ENCODE peak calls at places on chromosomes 16 and 17, in five cellular contexts. One of them, this sample, is unnamed.

GRCh38 chr16:11297492-11298142 is 16.5 kb upstream of the PRM1 start:
- DNase-seq in T-cell: peak; percentile 59
- DNase-seq in effector CD4-positive, alpha-beta T cell: peak; percentile 46
- DNase-seq in stimulated activated CD8-positive, alpha-beta memory T cell treated with anti-CD3 and anti-CD28 coated beads, Interleukin-12 subunit alpha, Interleukin-12 subunit beta, amount 100 ng/mL, for 4 hours: peak; percentile 51
- DNase-seq in amniotic stem cell: no peak
- DNase-seq in this sample: no peak

GRCh38 chr16:30184430-30185140 is 1.2 kb downstream of the CORO1A start:
- DNase-seq in T-cell: peak; percentile 39
- DNase-seq in effector CD4-positive, alpha-beta T cell: peak; percentile 39
- DNase-seq in stimulated activated CD8-positive, alpha-beta memory T cell treated with anti-CD3 and anti-CD28 coated beads, Interleukin-12 subunit alpha, Interleukin-12 subunit beta, amount 100 ng/mL, for 4 hours: peak; percentile 10
- DNase-seq in amniotic stem cell: no peak
- DNase-seq in this sample: no peak

GRCh38 chr17:32520737-32521399 is 34.1 kb downstream of the CDK5R1 start:
- DNase-seq in T-cell: no peak
- DNase-seq in effector CD4-positive, alpha-beta T cell: no peak
- DNase-seq in stimulated activated CD8-positive, alpha-beta memory T cell treated with anti-CD3 and anti-CD28 coated beads, Interleukin-12 subunit alpha, Interleukin-12 subunit beta, amount 100 ng/mL, for 4 hours: no peak
- DNase-seq in amniotic stem cell: no peak
- DNase-seq in this sample: no peak

GRCh38 chr17:71117461-71117860 is 948.1 kb downstream of the KCNJ2 start:
- DNase-seq in T-cell: no peak
- DNase-seq in effector CD4-positive, alpha-beta T cell: no peak
- DNase-seq in stimulated activated CD8-positive, alpha-beta memory T cell treated with anti-CD3 and anti-CD28 coated beads, Interleukin-12 subunit alpha, Interleukin-12 subunit beta, amount 100 ng/mL, for 4 hours: no peak
- DNase-seq in amniotic stem cell: no peak
- DNase-seq in this sample: no peak

GRCh38 chr16:10514369-10515055 is 65.9 kb downstream of the EMP2 start:
- DNase-seq in T-cell: peak; percentile 21
- DNase-seq in effector CD4-positive, alpha-beta T cell: peak; percentile 16
- DNase-seq in stimulated activated CD8-positive, alpha-beta memory T cell treated with anti-CD3 and anti-CD28 coated beads, Interleukin-12 subunit alpha, Interleukin-12 subunit beta, amount 100 ng/mL, for 4 hours: no peak
- DNase-seq in amniotic stem cell: peak; percentile 14
- DNase-seq in this sample: peak; percentile 48

GRCh38 chr17:49729074-49729473 is 21.3 kb upstream of the SLC35B1 start:
- DNase-seq in T-cell: no peak
- DNase-seq in effector CD4-positive, alpha-beta T cell: no peak
- DNase-seq in stimulated activated CD8-positive, alpha-beta memory T cell treated with anti-CD3 and anti-CD28 coated beads, Interleukin-12 subunit alpha, Interleukin-12 subunit beta, amount 100 ng/mL, for 4 hours: no peak
- DNase-seq in amniotic stem cell: no peak
- DNase-seq in this sample: no peak

GRCh38 chr17:32227910-32228309 is 37.7 kb upstream of the RHBDL3 start:
- DNase-seq in T-cell: no peak
- DNase-seq in effector CD4-positive, alpha-beta T cell: no peak
- DNase-seq in stimulated activated CD8-positive, alpha-beta memory T cell treated with anti-CD3 and anti-CD28 coated beads, Interleukin-12 subunit alpha, Interleukin-12 subunit beta, amount 100 ng/mL, for 4 hours: no peak
- DNase-seq in amniotic stem cell: no peak
- DNase-seq in this sample: no peak

GRCh38 chr16:23679274-23679985 is 741 bp downstream of the PLK1 start:
- DNase-seq in T-cell: no peak
- DNase-seq in effector CD4-positive, alpha-beta T cell: no peak
- DNase-seq in stimulated activated CD8-positive, alpha-beta memory T cell treated with anti-CD3 and anti-CD28 coated beads, Interleukin-12 subunit alpha, Interleukin-12 subunit beta, amount 100 ng/mL, for 4 hours: no peak
- DNase-seq in amniotic stem cell: no peak
- DNase-seq in this sample: peak; percentile 7

GRCh38 chr16:4604401-4604800 is 10.3 kb downstream of the UBALD1 start:
- DNase-seq in T-cell: no peak
- DNase-seq in effector CD4-positive, alpha-beta T cell: no peak
- DNase-seq in stimulated activated CD8-positive, alpha-beta memory T cell treated with anti-CD3 and anti-CD28 coated beads, Interleukin-12 subunit alpha, Interleukin-12 subunit beta, amount 100 ng/mL, for 4 hours: no peak
- DNase-seq in amniotic stem cell: no peak
- DNase-seq in this sample: no peak

GRCh38 chr16:31120129-31120528 is 2.7 kb downstream of the KAT8 start:
- DNase-seq in T-cell: no peak
- DNase-seq in effector CD4-positive, alpha-beta T cell: no peak
- DNase-seq in stimulated activated CD8-positive, alpha-beta memory T cell treated with anti-CD3 and anti-CD28 coated beads, Interleukin-12 subunit alpha, Interleukin-12 subunit beta, amount 100 ng/mL, for 4 hours: no peak
- DNase-seq in amniotic stem cell: no peak
- DNase-seq in this sample: no peak

GRCh38 chr16:65494609-65495008 is 372.7 kb upstream of the CDH11 start:
- DNase-seq in T-cell: no peak
- DNase-seq in effector CD4-positive, alpha-beta T cell: no peak
- DNase-seq in stimulated activated CD8-positive, alpha-beta memory T cell treated with anti-CD3 and anti-CD28 coated beads, Interleukin-12 subunit alpha, Interleukin-12 subunit beta, amount 100 ng/mL, for 4 hours: no peak
- DNase-seq in amniotic stem cell: no peak
- DNase-seq in this sample: no peak